ENCODE peak calls at places on chromosomes 2 and 18, in ten cellular contexts. One of them, this sample, is unnamed.

GRCh38 chr2:207768891-207769596 is 662 bp downstream of the FZD5 start:
- DNase-seq in AG04449: no peak
- DNase-seq in fibroblast of mammary gland: peak
- DNase-seq in NCI-H510A treated with DMSO at 0.1 percent for 48 hours: peak
- DNase-seq in AG10803: no peak
- DNase-seq in vagina: no peak
- DNase-seq in activated CD8-positive, alpha-beta T cell treated with anti-CD3 and anti-CD28 coated beads for 36 hours: peak
- DNase-seq in cardiac septum: no peak
- DNase-seq in activated CD4-positive, alpha-beta memory T cell treated with anti-CD3 and anti-CD28 coated beads for 36 hours: peak
- DNase-seq in cardiac muscle cell: peak
- DNase-seq in this sample: no peak

GRCh38 chr2:97693476-97693875 is 19.9 kb upstream of the ZAP70 start:
- DNase-seq in AG04449: no peak
- DNase-seq in fibroblast of mammary gland: peak
- DNase-seq in NCI-H510A treated with DMSO at 0.1 percent for 48 hours: no peak
- DNase-seq in AG10803: peak
- DNase-seq in vagina: no peak
- DNase-seq in activated CD8-positive, alpha-beta T cell treated with anti-CD3 and anti-CD28 coated beads for 36 hours: no peak
- DNase-seq in cardiac septum: no peak
- DNase-seq in activated CD4-positive, alpha-beta memory T cell treated with anti-CD3 and anti-CD28 coated beads for 36 hours: no peak
- DNase-seq in cardiac muscle cell: no peak
- DNase-seq in this sample: no peak

GRCh38 chr2:69847068-69847828 is 17.8 kb downstream of the GMCL1 start:
- DNase-seq in AG04449: no peak
- DNase-seq in fibroblast of mammary gland: no peak
- DNase-seq in NCI-H510A treated with DMSO at 0.1 percent for 48 hours: no peak
- DNase-seq in AG10803: no peak
- DNase-seq in vagina: no peak
- DNase-seq in activated CD8-positive, alpha-beta T cell treated with anti-CD3 and anti-CD28 coated beads for 36 hours: no peak
- DNase-seq in cardiac septum: no peak
- DNase-seq in activated CD4-positive, alpha-beta memory T cell treated with anti-CD3 and anti-CD28 coated beads for 36 hours: no peak
- DNase-seq in cardiac muscle cell: no peak
- DNase-seq in this sample: no peak

GRCh38 chr2:27078267-27079194 is at the start of gene EMILIN1:
- DNase-seq in AG04449: peak
- DNase-seq in fibroblast of mammary gland: peak
- DNase-seq in NCI-H510A treated with DMSO at 0.1 percent for 48 hours: no peak
- DNase-seq in AG10803: peak
- DNase-seq in vagina: no peak
- DNase-seq in activated CD8-positive, alpha-beta T cell treated with anti-CD3 and anti-CD28 coated beads for 36 hours: no peak
- DNase-seq in cardiac septum: peak
- DNase-seq in activated CD4-positive, alpha-beta memory T cell treated with anti-CD3 and anti-CD28 coated beads for 36 hours: no peak
- DNase-seq in cardiac muscle cell: peak
- DNase-seq in this sample: no peak

GRCh38 chr18:34114996-34115395 is 109.7 kb downstream of the NOL4 start:
- DNase-seq in AG04449: no peak
- DNase-seq in fibroblast of mammary gland: no peak
- DNase-seq in NCI-H510A treated with DMSO at 0.1 percent for 48 hours: no peak
- DNase-seq in AG10803: no peak
- DNase-seq in vagina: no peak
- DNase-seq in activated CD8-positive, alpha-beta T cell treated with anti-CD3 and anti-CD28 coated beads for 36 hours: no peak
- DNase-seq in cardiac septum: no peak
- DNase-seq in activated CD4-positive, alpha-beta memory T cell treated with anti-CD3 and anti-CD28 coated beads for 36 hours: no peak
- DNase-seq in cardiac muscle cell: no peak
- DNase-seq in this sample: no peak

GRCh38 chr2:116747103-116747502 is 1067.4 kb upstream of the DDX18 start:
- DNase-seq in AG04449: no peak
- DNase-seq in fibroblast of mammary gland: no peak
- DNase-seq in NCI-H510A treated with DMSO at 0.1 percent for 48 hours: no peak
- DNase-seq in AG10803: no peak
- DNase-seq in vagina: no peak
- DNase-seq in activated CD8-positive, alpha-beta T cell treated with anti-CD3 and anti-CD28 coated beads for 36 hours: no peak
- DNase-seq in cardiac septum: no peak
- DNase-seq in activated CD4-positive, alpha-beta memory T cell treated with anti-CD3 and anti-CD28 coated beads for 36 hours: no peak
- DNase-seq in cardiac muscle cell: no peak
- DNase-seq in this sample: no peak

GRCh38 chr2:3617198-3617890 is 22.4 kb downstream of the COLEC11 start:
- DNase-seq in AG04449: no peak
- DNase-seq in fibroblast of mammary gland: no peak
- DNase-seq in NCI-H510A treated with DMSO at 0.1 percent for 48 hours: no peak
- DNase-seq in AG10803: no peak
- DNase-seq in vagina: peak
- DNase-seq in activated CD8-positive, alpha-beta T cell treated with anti-CD3 and anti-CD28 coated beads for 36 hours: no peak
- DNase-seq in cardiac septum: peak
- DNase-seq in activated CD4-positive, alpha-beta memory T cell treated with anti-CD3 and anti-CD28 coated beads for 36 hours: no peak
- DNase-seq in cardiac muscle cell: no peak
- DNase-seq in this sample: no peak

GRCh38 chr2:226478121-226478809 is 321.4 kb downstream of the IRS1 start:
- DNase-seq in AG04449: peak
- DNase-seq in fibroblast of mammary gland: peak
- DNase-seq in NCI-H510A treated with DMSO at 0.1 percent for 48 hours: no peak
- DNase-seq in AG10803: peak
- DNase-seq in vagina: no peak
- DNase-seq in activated CD8-positive, alpha-beta T cell treated with anti-CD3 and anti-CD28 coated beads for 36 hours: no peak
- DNase-seq in cardiac septum: no peak
- DNase-seq in activated CD4-positive, alpha-beta memory T cell treated with anti-CD3 and anti-CD28 coated beads for 36 hours: no peak
- DNase-seq in cardiac muscle cell: peak
- DNase-seq in this sample: no peak

GRCh38 chr2:71333619-71334018 is 2.0 kb downstream of the ZNF638 start:
- DNase-seq in AG04449: no peak
- DNase-seq in fibroblast of mammary gland: no peak
- DNase-seq in NCI-H510A treated with DMSO at 0.1 percent for 48 hours: no peak
- DNase-seq in AG10803: no peak
- DNase-seq in vagina: no peak
- DNase-seq in activated CD8-positive, alpha-beta T cell treated with anti-CD3 and anti-CD28 coated beads for 36 hours: no peak
- DNase-seq in cardiac septum: no peak
- DNase-seq in activated CD4-positive, alpha-beta memory T cell treated with anti-CD3 and anti-CD28 coated beads for 36 hours: no peak
- DNase-seq in cardiac muscle cell: no peak
- DNase-seq in this sample: no peak

GRCh38 chr2:203061346-203061745 is 46.7 kb downstream of the NBEAL1 start:
- DNase-seq in AG04449: peak
- DNase-seq in fibroblast of mammary gland: peak
- DNase-seq in NCI-H510A treated with DMSO at 0.1 percent for 48 hours: no peak
- DNase-seq in AG10803: peak
- DNase-seq in vagina: no peak
- DNase-seq in activated CD8-positive, alpha-beta T cell treated with anti-CD3 and anti-CD28 coated beads for 36 hours: no peak
- DNase-seq in cardiac septum: no peak
- DNase-seq in activated CD4-positive, alpha-beta memory T cell treated with anti-CD3 and anti-CD28 coated beads for 36 hours: no peak
- DNase-seq in cardiac muscle cell: no peak
- DNase-seq in this sample: no peak

GRCh38 chr2:26035110-26035728 is 1.3 kb downstream of the RAB10 start:
- DNase-seq in AG04449: no peak
- DNase-seq in fibroblast of mammary gland: no peak
- DNase-seq in NCI-H510A treated with DMSO at 0.1 percent for 48 hours: no peak
- DNase-seq in AG10803: no peak
- DNase-seq in vagina: no peak
- DNase-seq in activated CD8-positive, alpha-beta T cell treated with anti-CD3 and anti-CD28 coated beads for 36 hours: peak
- DNase-seq in cardiac septum: no peak
- DNase-seq in activated CD4-positive, alpha-beta memory T cell treated with anti-CD3 and anti-CD28 coated beads for 36 hours: peak
- DNase-seq in cardiac muscle cell: no peak
- DNase-seq in this sample: no peak

GRCh38 chr18:34647251-34647650 is 62.8 kb upstream of the DTNA start:
- DNase-seq in AG04449: no peak
- DNase-seq in fibroblast of mammary gland: no peak
- DNase-seq in NCI-H510A treated with DMSO at 0.1 percent for 48 hours: no peak
- DNase-seq in AG10803: no peak
- DNase-seq in vagina: no peak
- DNase-seq in activated CD8-positive, alpha-beta T cell treated with anti-CD3 and anti-CD28 coated beads for 36 hours: no peak
- DNase-seq in cardiac septum: no peak
- DNase-seq in activated CD4-positive, alpha-beta memory T cell treated with anti-CD3 and anti-CD28 coated beads for 36 hours: no peak
- DNase-seq in cardiac muscle cell: no peak
- DNase-seq in this sample: no peak

GRCh38 chr18:79848579-79849327 is 51.0 kb downstream of the KCNG2 start:
- DNase-seq in AG04449: no peak
- DNase-seq in fibroblast of mammary gland: no peak
- DNase-seq in NCI-H510A treated with DMSO at 0.1 percent for 48 hours: no peak
- DNase-seq in AG10803: no peak
- DNase-seq in vagina: no peak
- DNase-seq in activated CD8-positive, alpha-beta T cell treated with anti-CD3 and anti-CD28 coated beads for 36 hours: no peak
- DNase-seq in cardiac septum: no peak
- DNase-seq in activated CD4-positive, alpha-beta memory T cell treated with anti-CD3 and anti-CD28 coated beads for 36 hours: no peak
- DNase-seq in cardiac muscle cell: no peak
- DNase-seq in this sample: no peak

GRCh38 chr2:10846110-10846861 is 33.7 kb upstream of the PDIA6 start:
- DNase-seq in AG04449: no peak
- DNase-seq in fibroblast of mammary gland: no peak
- DNase-seq in NCI-H510A treated with DMSO at 0.1 percent for 48 hours: no peak
- DNase-seq in AG10803: no peak
- DNase-seq in vagina: no peak
- DNase-seq in activated CD8-positive, alpha-beta T cell treated with anti-CD3 and anti-CD28 coated beads for 36 hours: no peak
- DNase-seq in cardiac septum: no peak
- DNase-seq in activated CD4-positive, alpha-beta memory T cell treated with anti-CD3 and anti-CD28 coated beads for 36 hours: no peak
- DNase-seq in cardiac muscle cell: no peak
- DNase-seq in this sample: no peak

GRCh38 chr2:63614448-63614968 is 25.7 kb downstream of the MDH1 start:
- DNase-seq in AG04449: peak
- DNase-seq in fibroblast of mammary gland: peak
- DNase-seq in NCI-H510A treated with DMSO at 0.1 percent for 48 hours: no peak
- DNase-seq in AG10803: peak
- DNase-seq in vagina: no peak
- DNase-seq in activated CD8-positive, alpha-beta T cell treated with anti-CD3 and anti-CD28 coated beads for 36 hours: no peak
- DNase-seq in cardiac septum: no peak
- DNase-seq in activated CD4-positive, alpha-beta memory T cell treated with anti-CD3 and anti-CD28 coated beads for 36 hours: no peak
- DNase-seq in cardiac muscle cell: peak
- DNase-seq in this sample: no peak

GRCh38 chr18:36821681-36822080 is 7.1 kb downstream of the TPGS2 start:
- DNase-seq in AG04449: no peak
- DNase-seq in fibroblast of mammary gland: no peak
- DNase-seq in NCI-H510A treated with DMSO at 0.1 percent for 48 hours: no peak
- DNase-seq in AG10803: peak
- DNase-seq in vagina: no peak
- DNase-seq in activated CD8-positive, alpha-beta T cell treated with anti-CD3 and anti-CD28 coated beads for 36 hours: no peak
- DNase-seq in cardiac septum: no peak
- DNase-seq in activated CD4-positive, alpha-beta memory T cell treated with anti-CD3 and anti-CD28 coated beads for 36 hours: no peak
- DNase-seq in cardiac muscle cell: no peak
- DNase-seq in this sample: no peak

GRCh38 chr2:109385506-109385905 is 228.3 kb downstream of the SEPTIN10 start:
- DNase-seq in AG04449: no peak
- DNase-seq in fibroblast of mammary gland: no peak
- DNase-seq in NCI-H510A treated with DMSO at 0.1 percent for 48 hours: no peak
- DNase-seq in AG10803: no peak
- DNase-seq in vagina: no peak
- DNase-seq in activated CD8-positive, alpha-beta T cell treated with anti-CD3 and anti-CD28 coated beads for 36 hours: no peak
- DNase-seq in cardiac septum: peak
- DNase-seq in activated CD4-positive, alpha-beta memory T cell treated with anti-CD3 and anti-CD28 coated beads for 36 hours: no peak
- DNase-seq in cardiac muscle cell: no peak
- DNase-seq in this sample: no peak

GRCh38 chr2:127054604-127054930 is 52.4 kb downstream of the BIN1 start:
- DNase-seq in AG04449: no peak
- DNase-seq in fibroblast of mammary gland: no peak
- DNase-seq in NCI-H510A treated with DMSO at 0.1 percent for 48 hours: no peak
- DNase-seq in AG10803: no peak
- DNase-seq in vagina: no peak
- DNase-seq in activated CD8-positive, alpha-beta T cell treated with anti-CD3 and anti-CD28 coated beads for 36 hours: no peak
- DNase-seq in cardiac septum: no peak
- DNase-seq in activated CD4-positive, alpha-beta memory T cell treated with anti-CD3 and anti-CD28 coated beads for 36 hours: no peak
- DNase-seq in cardiac muscle cell: no peak
- DNase-seq in this sample: no peak

GRCh38 chr2:56191617-56192016 is 7.8 kb downstream of the CCDC85A start:
- DNase-seq in AG04449: no peak
- DNase-seq in fibroblast of mammary gland: peak
- DNase-seq in NCI-H510A treated with DMSO at 0.1 percent for 48 hours: peak
- DNase-seq in AG10803: peak
- DNase-seq in vagina: no peak
- DNase-seq in activated CD8-positive, alpha-beta T cell treated with anti-CD3 and anti-CD28 coated beads for 36 hours: no peak
- DNase-seq in cardiac septum: no peak
- DNase-seq in activated CD4-positive, alpha-beta memory T cell treated with anti-CD3 and anti-CD28 coated beads for 36 hours: no peak
- DNase-seq in cardiac muscle cell: peak
- DNase-seq in this sample: no peak

GRCh38 chr2:67876176-67876575 is 186.6 kb downstream of the C1D start:
- DNase-seq in AG04449: no peak
- DNase-seq in fibroblast of mammary gland: peak
- DNase-seq in NCI-H510A treated with DMSO at 0.1 percent for 48 hours: no peak
- DNase-seq in AG10803: peak
- DNase-seq in vagina: no peak
- DNase-seq in activated CD8-positive, alpha-beta T cell treated with anti-CD3 and anti-CD28 coated beads for 36 hours: no peak
- DNase-seq in cardiac septum: no peak
- DNase-seq in activated CD4-positive, alpha-beta memory T cell treated with anti-CD3 and anti-CD28 coated beads for 36 hours: no peak
- DNase-seq in cardiac muscle cell: no peak
- DNase-seq in this sample: no peak

GRCh38 chr2:120385355-120386127 is 39.6 kb downstream of the INHBB start:
- DNase-seq in AG04449: no peak
- DNase-seq in fibroblast of mammary gland: no peak
- DNase-seq in NCI-H510A treated with DMSO at 0.1 percent for 48 hours: no peak
- DNase-seq in AG10803: no peak
- DNase-seq in vagina: no peak
- DNase-seq in activated CD8-positive, alpha-beta T cell treated with anti-CD3 and anti-CD28 coated beads for 36 hours: no peak
- DNase-seq in cardiac septum: no peak
- DNase-seq in activated CD4-positive, alpha-beta memory T cell treated with anti-CD3 and anti-CD28 coated beads for 36 hours: no peak
- DNase-seq in cardiac muscle cell: no peak
- DNase-seq in this sample: no peak

GRCh38 chr2:104746299-104746698 is 107.6 kb upstream of the POU3F3 start:
- DNase-seq in AG04449: no peak
- DNase-seq in fibroblast of mammary gland: no peak
- DNase-seq in NCI-H510A treated with DMSO at 0.1 percent for 48 hours: no peak
- DNase-seq in AG10803: no peak
- DNase-seq in vagina: no peak
- DNase-seq in activated CD8-positive, alpha-beta T cell treated with anti-CD3 and anti-CD28 coated beads for 36 hours: no peak
- DNase-seq in cardiac septum: no peak
- DNase-seq in activated CD4-positive, alpha-beta memory T cell treated with anti-CD3 and anti-CD28 coated beads for 36 hours: no peak
- DNase-seq in cardiac muscle cell: no peak
- DNase-seq in this sample: no peak

GRCh38 chr2:102618452-102619413 is 620 bp upstream of the SLC9A2 start:
- DNase-seq in AG04449: no peak
- DNase-seq in fibroblast of mammary gland: no peak
- DNase-seq in NCI-H510A treated with DMSO at 0.1 percent for 48 hours: peak
- DNase-seq in AG10803: no peak
- DNase-seq in vagina: no peak
- DNase-seq in activated CD8-positive, alpha-beta T cell treated with anti-CD3 and anti-CD28 coated beads for 36 hours: peak
- DNase-seq in cardiac septum: no peak
- DNase-seq in activated CD4-positive, alpha-beta memory T cell treated with anti-CD3 and anti-CD28 coated beads for 36 hours: peak
- DNase-seq in cardiac muscle cell: peak
- DNase-seq in this sample: no peak

GRCh38 chr2:238270606-238271005 is 17.8 kb downstream of the PER2 start:
- DNase-seq in AG04449: no peak
- DNase-seq in fibroblast of mammary gland: no peak
- DNase-seq in NCI-H510A treated with DMSO at 0.1 percent for 48 hours: no peak
- DNase-seq in AG10803: no peak
- DNase-seq in vagina: no peak
- DNase-seq in activated CD8-positive, alpha-beta T cell treated with anti-CD3 and anti-CD28 coated beads for 36 hours: no peak
- DNase-seq in cardiac septum: no peak
- DNase-seq in activated CD4-positive, alpha-beta memory T cell treated with anti-CD3 and anti-CD28 coated beads for 36 hours: no peak
- DNase-seq in cardiac muscle cell: no peak
- DNase-seq in this sample: no peak

GRCh38 chr2:41194235-41194634 is 742.3 kb upstream of the SLC8A1 start:
- DNase-seq in AG04449: no peak
- DNase-seq in fibroblast of mammary gland: peak
- DNase-seq in NCI-H510A treated with DMSO at 0.1 percent for 48 hours: no peak
- DNase-seq in AG10803: peak
- DNase-seq in vagina: no peak
- DNase-seq in activated CD8-positive, alpha-beta T cell treated with anti-CD3 and anti-CD28 coated beads for 36 hours: no peak
- DNase-seq in cardiac septum: no peak
- DNase-seq in activated CD4-positive, alpha-beta memory T cell treated with anti-CD3 and anti-CD28 coated beads for 36 hours: no peak
- DNase-seq in cardiac muscle cell: peak
- DNase-seq in this sample: no peak